ENCODE peak calls at places on chromosomes 16 and 17, in ten cellular contexts. H is Panc1; W is activated CD4-positive, alpha-beta T cell treated with anti-CD3 and anti-CD28 coated beads, Interleukin-2, amount 50 U/mL, for 1 hour; T is LHCN-M2; V is stimulated activated CD4-positive, alpha-beta T cell treated with anti-CD3 and anti-CD28 coated beads, Interleukin-12 subunit alpha, Interleukin-12 subunit beta, amount 100 ng/mL, for 4 hours; L is RWPE1; D is GM04504; J is anterior cingulate cortex; Q is AG09319; M is stimulated activated naive CD8-positive, alpha-beta T cell treated with anti-CD3 and anti-CD28 coated beads, Interleukin-15, amount 100 ng/mL, for 72 hours. Y is an unnamed sample.

GRCh38 chr16:82972520-82972919 is 345.8 kb downstream of the CDH13 start:
- DNase-seq in W (no peak), L (no peak), H (no peak), J (no peak), D (no peak), V (no peak), Q (no peak), M (no peak), T (no peak), Y (no peak)

GRCh38 chr17:28760987-28761562 is 17.3 kb downstream of the TRAF4 start:
- DNase-seq in J (no peak), M (no peak), Q (no peak), L (no peak), H (no peak), V (no peak), D (peak; percentile 48), T (no peak), W (no peak), Y (no peak)

GRCh38 chr16:89104930-89105571 is 11.4 kb downstream of the ACSF3 start:
- DNase-seq in J (no peak), Q (no peak), M (no peak), W (no peak), L (no peak), D (no peak), V (no peak), T (peak; percentile 23), H (no peak), Y (no peak)

GRCh38 chr17:50326831-50327364 is 19.0 kb upstream of the XYLT2 start:
- DNase-seq in W (no peak), H (no peak), Q (no peak), J (no peak), L (no peak), D (no peak), M (no peak), T (no peak), V (no peak), Y (no peak)

GRCh38 chr17:79325707-79326106 is 251.1 kb downstream of the ENGASE start:
- DNase-seq in H (no peak), V (no peak), L (peak; percentile 27), D (no peak), Q (no peak), W (no peak), T (peak; percentile 12), M (no peak), J (no peak), Y (no peak)

GRCh38 chr17:43018932-43019331 is 3.3 kb downstream of the VAT1 start:
- DNase-seq in T (no peak), D (no peak), H (no peak), L (no peak), J (no peak), M (no peak), V (no peak), Q (no peak), W (no peak), Y (no peak)

GRCh38 chr17:2440930-2441329 is 40.1 kb upstream of the MNT start:
- DNase-seq in L (no peak), J (no peak), M (no peak), T (no peak), Q (no peak), D (no peak), W (no peak), H (no peak), V (no peak), Y (no peak)

GRCh38 chr16:52441886-52442285 is 105.1 kb downstream of the TOX3 start:
- DNase-seq in Q (no peak), M (no peak), H (no peak), W (no peak), D (no peak), T (no peak), J (no peak), V (no peak), L (no peak), Y (no peak)

GRCh38 chr16:14564881-14565687 is 65.0 kb downstream of the PARN start:
- DNase-seq in Q (peak; percentile 23), H (no peak), D (no peak), W (no peak), J (no peak), T (peak; percentile 28), L (peak; percentile 19), M (no peak), V (no peak), Y (no peak)

GRCh38 chr16:74024997-74025396 is 271.6 kb upstream of the PSMD7 start:
- DNase-seq in T (no peak), J (no peak), V (no peak), H (no peak), L (no peak), D (no peak), M (no peak), Q (no peak), W (no peak), Y (no peak)

GRCh38 chr16:82867425-82867824 is 240.7 kb downstream of the CDH13 start:
- DNase-seq in W (no peak), J (no peak), T (peak; percentile 20), M (no peak), H (no peak), V (no peak), L (no peak), D (no peak), Q (no peak), Y (no peak)

GRCh38 chr16:57786632-57787518 is 15.4 kb downstream of the KIFC3 start:
- DNase-seq in H (no peak), W (no peak), M (no peak), J (peak; percentile 29), D (no peak), V (no peak), L (no peak), Q (no peak), T (no peak), Y (no peak)

GRCh38 chr17:59172436-59173004 is 17.0 kb downstream of the PRR11 start:
- DNase-seq in T (no peak), L (no peak), M (no peak), D (no peak), Q (no peak), H (no peak), V (no peak), W (no peak), J (no peak), Y (no peak)

GRCh38 chr16:80802902-80803301 is 1.5 kb downstream of the CDYL2 start:
- DNase-seq in W (no peak), L (no peak), M (no peak), D (no peak), T (no peak), J (no peak), H (no peak), V (no peak), Q (no peak), Y (no peak)

GRCh38 chr16:17459903-17460521 is 10.7 kb downstream of the XYLT1 start:
- DNase-seq in J (no peak), V (no peak), M (no peak), T (no peak), D (no peak), L (no peak), W (no peak), H (no peak), Q (no peak), Y (no peak)

GRCh38 chr17:44308320-44308818 is at the start of gene RUNDC3A:
- DNase-seq in Q (peak; percentile 45), T (peak; percentile 73), W (peak; percentile 89), V (peak; percentile 84), J (peak; percentile 96), L (peak; percentile 96), D (no peak), M (peak; percentile 82), H (no peak), Y (peak; percentile 31)

GRCh38 chr16:83810906-83811305 is 3.1 kb downstream of the HSBP1 start:
- DNase-seq in W (no peak), Q (no peak), D (no peak), T (no peak), H (no peak), V (no peak), M (no peak), J (no peak), L (no peak), Y (no peak)

GRCh38 chr17:72517413-72518237 is 396.8 kb downstream of the SOX9 start:
- DNase-seq in V (no peak), H (no peak), W (no peak), L (no peak), M (no peak), Q (no peak), J (no peak), D (no peak), T (no peak), Y (no peak)

GRCh38 chr17:65283704-65284103 is 146.5 kb downstream of the RGS9 start:
- DNase-seq in L (peak; percentile 21), W (no peak), D (no peak), V (no peak), H (no peak), M (no peak), T (no peak), J (no peak), Q (no peak), Y (no peak)

Y was measured in SW 1271.